ENCODE peak calls at places on chromosomes 7 and 10, in four cellular contexts. One of them, this sample, is unnamed.

GRCh38 chr7:116565981-116566380 is 41.1 kb downstream of the CAV1 start:
- DNase-seq in HepG2: no peak
- DNase-seq in H1: no peak
- DNase-seq in K562: no peak
- DNase-seq in this sample: no peak

GRCh38 chr7:68629-69028 is 123.7 kb upstream of the FAM20C start:
- DNase-seq in H1: no peak
- DNase-seq in HepG2: no peak
- DNase-seq in K562: peak; percentile 50
- DNase-seq in this sample: peak; percentile 49

GRCh38 chr10:88990528-88991160 is at the start of gene FAS:
- DNase-seq in K562: peak; percentile 11
- DNase-seq in HepG2: peak; percentile 27
- DNase-seq in H1: peak; percentile 74
- DNase-seq in this sample: peak; percentile 69

GRCh38 chr7:157524731-157525130 is 187.9 kb downstream of the DNAJB6 start:
- DNase-seq in H1: no peak
- DNase-seq in K562: no peak
- DNase-seq in HepG2: no peak
- DNase-seq in this sample: no peak

GRCh38 chr7:93799750-93800357 is 90.7 kb downstream of the TFPI2 start:
- DNase-seq in K562: no peak
- DNase-seq in H1: no peak
- DNase-seq in HepG2: no peak
- DNase-seq in this sample: peak; percentile 54

GRCh38 chr7:113100091-113100723 is 13.6 kb upstream of the GPR85 start:
- DNase-seq in H1: no peak
- DNase-seq in K562: peak; percentile 87
- DNase-seq in HepG2: no peak
- DNase-seq in this sample: no peak

GRCh38 chr7:150949564-150949963 is 28.6 kb downstream of the KCNH2 start:
- DNase-seq in K562: peak; percentile 79
- DNase-seq in H1: no peak
- DNase-seq in HepG2: no peak
- DNase-seq in this sample: no peak

GRCh38 chr10:103781329-103782061 is 73.9 kb downstream of the SH3PXD2A start:
- DNase-seq in H1: no peak
- DNase-seq in HepG2: peak; percentile 78
- DNase-seq in K562: peak; percentile 30
- DNase-seq in this sample: peak; percentile 44

GRCh38 chr7:43572516-43573049 is 10.3 kb upstream of the STK17A start:
- DNase-seq in HepG2: no peak
- DNase-seq in K562: peak; percentile 82
- DNase-seq in H1: no peak
- DNase-seq in this sample: no peak

GRCh38 chr10:128092454-128092853 is 33.8 kb downstream of the MKI67 start:
- DNase-seq in HepG2: no peak
- DNase-seq in K562: no peak
- DNase-seq in H1: no peak
- DNase-seq in this sample: no peak

GRCh38 chr7:138089080-138089901 is 13.0 kb downstream of the AKR1D1 start:
- DNase-seq in HepG2: peak; percentile 48
- DNase-seq in H1: no peak
- DNase-seq in K562: no peak
- DNase-seq in this sample: no peak

GRCh38 chr7:50265968-50266694 is 38.4 kb upstream of the IKZF1 start:
- DNase-seq in HepG2: no peak
- DNase-seq in K562: no peak
- DNase-seq in H1: no peak
- DNase-seq in this sample: no peak

GRCh38 chr7:128084896-128085608 is 53.8 kb upstream of the LRRC4 start:
- DNase-seq in H1: no peak
- DNase-seq in K562: no peak
- DNase-seq in HepG2: no peak
- DNase-seq in this sample: no peak

GRCh38 chr7:44222776-44223261 is 22.0 kb downstream of the YKT6 start:
- DNase-seq in K562: no peak
- DNase-seq in H1: no peak
- DNase-seq in HepG2: no peak
- DNase-seq in this sample: no peak

GRCh38 chr10:43137701-43137970 is 609 bp upstream of the CSGALNACT2 start:
- DNase-seq in H1: peak; percentile 69
- DNase-seq in K562: peak; percentile 63
- DNase-seq in HepG2: peak; percentile 18
- DNase-seq in this sample: peak; percentile 67

GRCh38 chr7:76244781-76245391 is 43.2 kb downstream of the SRRM3 start:
- DNase-seq in H1: no peak
- DNase-seq in HepG2: peak; percentile 54
- DNase-seq in K562: no peak
- DNase-seq in this sample: no peak

GRCh38 chr10:22370320-22370719 is 25.0 kb downstream of the SPAG6 start:
- DNase-seq in K562: no peak
- DNase-seq in H1: no peak
- DNase-seq in HepG2: no peak
- DNase-seq in this sample: no peak

GRCh38 chr10:37109000-37109399 is 16.4 kb upstream of the ANKRD30A start:
- DNase-seq in H1: no peak
- DNase-seq in K562: no peak
- DNase-seq in HepG2: no peak
- DNase-seq in this sample: no peak

GRCh38 chr10:91010952-91011351 is 90.1 kb upstream of the ANKRD1 start:
- DNase-seq in H1: no peak
- DNase-seq in HepG2: no peak
- DNase-seq in K562: no peak
- DNase-seq in this sample: no peak

GRCh38 chr10:29735628-29736324 is 101.0 kb upstream of the SVIL start:
- DNase-seq in H1: peak; percentile 94
- DNase-seq in HepG2: peak; percentile 61
- DNase-seq in K562: peak; percentile 62
- DNase-seq in this sample: peak; percentile 78

GRCh38 chr7:19920200-19920599 is 146.8 kb upstream of the TMEM196 start:
- DNase-seq in K562: no peak
- DNase-seq in H1: no peak
- DNase-seq in HepG2: no peak
- DNase-seq in this sample: no peak

GRCh38 chr10:51034769-51035168 is 39.5 kb upstream of the PRKG1 start:
- DNase-seq in HepG2: no peak
- DNase-seq in K562: no peak
- DNase-seq in H1: no peak
- DNase-seq in this sample: peak; percentile 20

GRCh38 chr10:777913-778479 is 88.5 kb upstream of the DIP2C start:
- DNase-seq in HepG2: no peak
- DNase-seq in H1: no peak
- DNase-seq in K562: no peak
- DNase-seq in this sample: no peak

DNA sequence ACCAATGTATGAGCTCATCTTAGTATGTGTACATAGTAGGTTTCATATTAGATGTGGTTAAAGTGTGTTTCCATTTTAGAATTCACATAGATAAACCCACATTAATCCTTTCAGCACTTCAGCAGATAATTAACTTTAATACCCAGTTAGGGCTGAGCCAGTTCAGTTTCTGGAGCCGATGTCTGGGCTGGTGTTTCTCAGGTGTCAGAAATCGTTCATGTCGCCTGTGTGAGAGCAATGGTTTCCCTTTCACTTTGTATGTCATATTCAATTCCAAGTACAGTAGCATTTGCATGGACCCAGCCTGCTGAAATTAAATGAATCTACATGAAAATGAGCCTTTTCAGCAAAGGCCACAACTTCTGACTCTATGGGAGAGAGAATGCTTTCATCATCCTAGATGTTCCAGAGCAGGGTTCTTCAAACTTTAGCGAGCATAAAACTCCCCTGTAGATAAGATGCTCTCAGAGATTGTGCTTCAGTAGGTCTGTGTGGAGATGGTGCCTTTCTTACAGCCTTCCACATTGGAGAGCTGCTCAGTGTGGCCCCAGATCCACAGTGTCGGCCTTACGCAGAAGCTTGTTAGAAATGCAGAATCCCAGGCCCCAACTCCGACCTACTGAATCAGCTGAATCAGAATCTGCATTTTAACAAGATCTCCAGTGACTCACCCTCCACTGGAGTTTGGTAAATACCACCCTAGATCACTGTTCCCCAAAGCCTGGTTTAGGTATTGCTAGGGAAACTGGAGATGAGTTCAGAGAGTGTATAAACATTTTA is 19.6 kb downstream of the WIPF3 start:
- DNase-seq in K562: no peak
- DNase-seq in H1: peak; percentile 42
- DNase-seq in HepG2: no peak
- DNase-seq in this sample: no peak
- H2AFZ ChIP-seq in K562: no peak overlapping the region
- H2AFZ ChIP-seq in H1: no peak overlapping the region
- H2AFZ ChIP-seq in HepG2: no peak overlapping the region
- H2AFZ ChIP-seq in this sample: no peak overlapping the region

GRCh38 chr10:114326794-114327193 is 77.5 kb downstream of the AFAP1L2 start:
- DNase-seq in K562: no peak
- DNase-seq in H1: no peak
- DNase-seq in HepG2: no peak
- DNase-seq in this sample: no peak

GRCh38 chr10:114320249-114321116 is 81.4 kb downstream of the VWA2 start:
- DNase-seq in H1: peak; percentile 54
- DNase-seq in K562: no peak
- DNase-seq in HepG2: no peak
- DNase-seq in this sample: peak; percentile 11

GRCh38 chr10:114319406-114320248 is 80.6 kb downstream of the VWA2 start:
- DNase-seq in H1: no peak
- DNase-seq in HepG2: no peak
- DNase-seq in K562: no peak
- DNase-seq in this sample: no peak

GRCh38 chr10:114323023-114323422 is 81.3 kb downstream of the AFAP1L2 start:
- DNase-seq in HepG2: no peak
- DNase-seq in H1: no peak
- DNase-seq in K562: no peak
- DNase-seq in this sample: no peak

DNA sequence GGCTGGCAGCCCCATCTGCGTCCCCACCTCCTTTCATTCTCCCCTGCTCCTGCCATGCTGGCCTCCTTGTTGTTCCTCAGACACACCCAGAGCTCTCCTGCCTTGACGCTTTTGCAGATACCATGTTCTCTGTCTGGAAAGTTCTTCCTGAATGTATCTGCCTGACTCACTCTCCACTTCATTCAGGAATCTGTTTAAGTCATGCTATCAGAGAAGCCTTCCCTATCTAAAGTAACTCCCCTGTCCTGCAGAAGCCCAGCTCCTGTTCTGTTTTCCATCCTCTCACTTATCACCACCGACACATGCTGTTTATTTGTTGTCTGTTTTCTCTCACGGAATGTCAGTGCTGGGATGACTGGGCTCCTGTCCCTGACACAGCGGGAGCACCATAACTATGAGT is 82.0 kb downstream of the AFAP1L2 start:
- DNase-seq in HepG2: no peak
- DNase-seq in K562: no peak
- DNase-seq in H1: no peak
- DNase-seq in this sample: no peak
- TF ChIP-seq CREB1 in HepG2: no peak
- TF ChIP-seq CREB1 in K562: no peak
- TF ChIP-seq CREB1 in H1: no peak
- TF ChIP-seq CREB1 in this sample: no peak

DNA sequence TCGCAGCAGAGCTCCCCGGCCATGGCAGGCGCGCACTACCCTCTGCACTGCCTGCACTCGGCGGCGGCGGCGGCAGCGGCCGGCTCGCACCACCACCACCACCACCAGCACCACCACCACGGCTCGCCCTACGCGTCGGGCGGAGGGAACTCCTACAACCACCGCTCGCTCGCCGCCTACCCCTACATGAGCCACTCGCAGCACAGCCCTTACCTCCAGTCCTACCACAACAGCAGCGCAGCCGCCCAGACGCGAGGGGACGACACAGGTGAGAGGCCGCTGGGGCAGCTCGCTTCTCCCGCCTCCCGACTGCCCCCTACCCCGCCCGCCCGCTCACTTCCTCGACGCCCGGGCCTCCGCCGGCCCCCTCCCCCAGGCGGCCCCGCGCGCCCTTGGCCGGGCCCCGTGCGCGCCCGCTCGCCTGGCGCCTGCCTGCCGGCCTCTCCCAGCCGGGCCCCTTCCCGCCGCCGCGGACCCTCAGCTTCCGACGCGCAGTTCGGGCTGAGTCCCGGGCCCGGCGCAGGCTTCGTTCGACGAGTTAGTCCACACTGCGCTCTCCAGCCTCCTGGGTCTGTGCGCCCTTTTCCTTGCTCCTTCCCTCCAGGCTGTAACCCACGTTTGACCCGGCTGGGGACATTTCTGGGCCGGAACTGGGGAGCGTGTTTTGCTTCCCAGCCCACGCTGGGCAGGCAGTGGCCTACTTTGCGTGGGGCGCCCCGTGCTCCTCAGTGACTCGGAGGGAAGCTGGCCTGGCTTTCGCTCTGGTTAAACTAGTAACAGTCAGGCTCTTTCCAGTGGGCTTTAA is 995 bp downstream of the DLX6 start:
- DNase-seq in H1: peak; percentile 85
- DNase-seq in HepG2: peak; percentile 72
- DNase-seq in K562: no peak
- DNase-seq in this sample: peak; percentile 90
- H2AFZ ChIP-seq in H1: no peak overlapping the region
- H2AFZ ChIP-seq in HepG2: no peak overlapping the region
- H2AFZ ChIP-seq in K562: no peak overlapping the region
- H2AFZ ChIP-seq in this sample: peak overlapping the region; percentile 85

GRCh38 chr10:117175215-117175900 is 21.9 kb upstream of the KCNK18 start:
- DNase-seq in K562: no peak
- DNase-seq in H1: peak; percentile 75
- DNase-seq in HepG2: no peak
- DNase-seq in this sample: peak; percentile 40

GRCh38 chr10:117178190-117178589 is 19.1 kb upstream of the KCNK18 start:
- DNase-seq in H1: no peak
- DNase-seq in HepG2: no peak
- DNase-seq in K562: no peak
- DNase-seq in this sample: no peak

GRCh38 chr10:117170244-117170643 is 27.0 kb upstream of the KCNK18 start:
- DNase-seq in K562: no peak
- DNase-seq in HepG2: no peak
- DNase-seq in H1: no peak
- DNase-seq in this sample: no peak

GRCh38 chr10:117174439-117175214 is 22.7 kb upstream of the KCNK18 start:
- DNase-seq in HepG2: peak; percentile 73
- DNase-seq in H1: peak; percentile 96
- DNase-seq in K562: peak; percentile 74
- DNase-seq in this sample: peak; percentile 95

DNA sequence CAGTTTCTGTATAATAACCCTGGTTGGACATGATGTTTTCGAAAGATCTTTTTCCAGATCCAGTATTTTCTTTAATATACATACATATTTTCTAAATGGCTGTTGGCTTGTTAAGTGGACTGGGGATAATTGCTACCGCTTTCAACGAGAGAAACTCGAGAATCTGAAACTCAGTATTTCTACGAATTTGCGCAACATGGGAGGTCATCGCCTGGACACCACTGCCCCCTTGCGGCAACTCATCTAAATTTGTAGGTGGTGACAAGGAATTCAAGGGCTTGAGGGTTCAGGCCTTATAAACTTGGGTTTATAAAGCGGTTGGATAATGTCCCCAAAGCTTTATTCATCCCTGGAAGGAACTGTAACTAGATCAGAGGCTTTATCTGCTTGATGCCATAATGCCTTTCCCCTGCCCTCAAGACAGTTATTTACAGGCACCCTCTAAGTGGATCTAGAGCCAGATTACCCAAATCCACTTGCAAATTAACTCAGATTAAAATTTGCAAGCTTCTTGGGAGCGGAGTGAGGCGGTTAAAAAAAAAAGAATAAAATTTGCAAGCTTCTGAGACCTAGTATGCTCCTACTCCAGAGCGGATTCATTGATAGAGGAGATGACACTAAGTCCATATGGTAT is 21.3 kb upstream of the KCNK18 start:
- DNase-seq in K562: peak; percentile 74
- DNase-seq in H1: peak; percentile 88
- DNase-seq in HepG2: peak; percentile 56
- DNase-seq in this sample: peak; percentile 88
- TF ChIP-seq CREB1 in K562: no peak
- TF ChIP-seq CREB1 in H1: peak; percentile 51
- TF ChIP-seq CREB1 in HepG2: no peak
- TF ChIP-seq CREB1 in this sample: no peak